ENCODE peak calls at places on chromosomes 13 and 19, in five cellular contexts. One of them, this sample, is unnamed. For H3K4me1, the result is how much of the 10 kb centered on the place peaks cover.

GRCh38 chr13:105048685-105049084 is 1486.8 kb downstream of the EFNB2 start:
- DNase-seq in IMR-90: no peak
- DNase-seq in NT2/D1: no peak
- DNase-seq in heart right ventricle: no peak
- DNase-seq in gastrocnemius medialis: no peak
- DNase-seq in this sample: no peak

GRCh38 chr13:92574499-92574898 is 652.1 kb upstream of the GPC6 start:
- DNase-seq in NT2/D1: no peak
- DNase-seq in gastrocnemius medialis: no peak
- DNase-seq in heart right ventricle: no peak
- DNase-seq in IMR-90: no peak
- DNase-seq in this sample: no peak

GRCh38 chr19:3275068-3275582 is 50.7 kb downstream of the CELF5 start:
- DNase-seq in IMR-90: no peak
- DNase-seq in heart right ventricle: no peak
- DNase-seq in NT2/D1: peak
- DNase-seq in gastrocnemius medialis: no peak
- DNase-seq in this sample: no peak

GRCh38 chr13:27018230-27018875 is 153.3 kb downstream of the USP12 start:
- DNase-seq in gastrocnemius medialis: no peak
- DNase-seq in IMR-90: no peak
- DNase-seq in NT2/D1: no peak
- DNase-seq in heart right ventricle: no peak
- DNase-seq in this sample: no peak

GRCh38 chr19:41501854-41502253 is 58.9 kb downstream of the ERICH4 start:
- DNase-seq in IMR-90: no peak
- DNase-seq in heart right ventricle: no peak
- DNase-seq in gastrocnemius medialis: no peak
- DNase-seq in NT2/D1: no peak
- DNase-seq in this sample: no peak

GRCh38 chr13:107258599-107259187 is 690.8 kb upstream of the ARGLU1 start:
- DNase-seq in gastrocnemius medialis: no peak
- DNase-seq in heart right ventricle: no peak
- DNase-seq in IMR-90: peak
- DNase-seq in NT2/D1: no peak
- DNase-seq in this sample: no peak

GRCh38 chr13:43493496-43494000 is 293.2 kb downstream of the ENOX1 start:
- DNase-seq in gastrocnemius medialis: no peak
- DNase-seq in NT2/D1: peak
- DNase-seq in heart right ventricle: no peak
- DNase-seq in IMR-90: no peak
- DNase-seq in this sample: no peak

GRCh38 chr19:996051-996838 is 4.0 kb upstream of the GRIN3B start:
- DNase-seq in NT2/D1: no peak
- DNase-seq in gastrocnemius medialis: no peak
- DNase-seq in heart right ventricle: no peak
- DNase-seq in IMR-90: peak
- DNase-seq in this sample: no peak

GRCh38 chr13:52686381-52686780 is 33.7 kb downstream of the SUGT1 start:
- DNase-seq in NT2/D1: no peak
- DNase-seq in gastrocnemius medialis: no peak
- DNase-seq in IMR-90: no peak
- DNase-seq in heart right ventricle: no peak
- DNase-seq in this sample: no peak

GRCh38 chr19:31586282-31586681 is 237.0 kb upstream of the TSHZ3 start:
- DNase-seq in heart right ventricle: no peak
- DNase-seq in NT2/D1: no peak
- DNase-seq in gastrocnemius medialis: no peak
- DNase-seq in IMR-90: peak
- DNase-seq in this sample: no peak

GRCh38 chr13:39603424-39603947 is 493 bp upstream of the LHFPL6 start:
- DNase-seq in heart right ventricle: no peak
- DNase-seq in NT2/D1: no peak
- DNase-seq in gastrocnemius medialis: no peak
- DNase-seq in IMR-90: peak
- DNase-seq in this sample: no peak

GRCh38 chr13:100130092-100130491 is 41.2 kb downstream of the PCCA start:
- DNase-seq in gastrocnemius medialis: no peak
- DNase-seq in NT2/D1: no peak
- DNase-seq in heart right ventricle: no peak
- DNase-seq in IMR-90: no peak
- DNase-seq in this sample: no peak

GRCh38 chr13:48244159-48244558 is 11.2 kb downstream of the ITM2B start:
- DNase-seq in IMR-90: no peak
- DNase-seq in NT2/D1: no peak
- DNase-seq in gastrocnemius medialis: no peak
- DNase-seq in heart right ventricle: no peak
- DNase-seq in this sample: no peak

GRCh38 chr19:6580313-6580712 is 10.6 kb downstream of the CD70 start:
- DNase-seq in heart right ventricle: no peak
- DNase-seq in NT2/D1: no peak
- DNase-seq in IMR-90: peak
- DNase-seq in gastrocnemius medialis: no peak
- DNase-seq in this sample: no peak

GRCh38 chr19:7699422-7700127 is 2.4 kb downstream of the FCER2 start:
- DNase-seq in gastrocnemius medialis: no peak
- DNase-seq in IMR-90: no peak
- DNase-seq in NT2/D1: no peak
- DNase-seq in heart right ventricle: no peak
- DNase-seq in this sample: no peak

GRCh38 chr19:50762554-50762953 is 7.7 kb upstream of the GPR32 start:
- DNase-seq in NT2/D1: no peak
- DNase-seq in heart right ventricle: no peak
- DNase-seq in IMR-90: no peak
- DNase-seq in gastrocnemius medialis: no peak
- DNase-seq in this sample: no peak

GRCh38 chr13:61531383-61532065 is 115.9 kb upstream of the PCDH20 start:
- DNase-seq in IMR-90: no peak
- DNase-seq in gastrocnemius medialis: no peak
- DNase-seq in heart right ventricle: no peak
- DNase-seq in NT2/D1: no peak
- DNase-seq in this sample: no peak

GRCh38 chr19:51742736-51743288 is 8.9 kb downstream of the FPR1 start:
- DNase-seq in NT2/D1: no peak
- DNase-seq in gastrocnemius medialis: no peak
- DNase-seq in IMR-90: no peak
- DNase-seq in heart right ventricle: no peak
- DNase-seq in this sample: no peak

GRCh38 chr19:29819986-29820385 is 8.2 kb downstream of the CCNE1 start:
- DNase-seq in NT2/D1: no peak
- DNase-seq in IMR-90: no peak
- DNase-seq in heart right ventricle: no peak
- DNase-seq in gastrocnemius medialis: no peak
- DNase-seq in this sample: no peak

GRCh38 chr13:31161583-31162150 is at the start of gene HSPH1:
- DNase-seq in IMR-90: peak
- DNase-seq in heart right ventricle: peak
- DNase-seq in gastrocnemius medialis: peak
- DNase-seq in NT2/D1: peak
- DNase-seq in this sample: peak

GRCh38 chr13:89239361-89240127 is 1568.4 kb downstream of the SLITRK5 start:
- DNase-seq in gastrocnemius medialis: no peak
- DNase-seq in heart right ventricle: no peak
- DNase-seq in IMR-90: no peak
- DNase-seq in NT2/D1: no peak
- DNase-seq in this sample: no peak

GRCh38 chr19:18420931-18421330 is 1.7 kb downstream of the SSBP4 start:
- DNase-seq in IMR-90: no peak
- DNase-seq in gastrocnemius medialis: no peak
- DNase-seq in heart right ventricle: no peak
- DNase-seq in NT2/D1: no peak
- DNase-seq in this sample: no peak

GRCh38 chr19:18418725-18419194 is 438 bp upstream of the SSBP4 start:
- DNase-seq in NT2/D1: no peak
- DNase-seq in IMR-90: no peak
- DNase-seq in heart right ventricle: no peak
- DNase-seq in gastrocnemius medialis: no peak
- DNase-seq in this sample: peak

GRCh38 chr19:18419195-18419698 is at the start of gene SSBP4:
- DNase-seq in IMR-90: peak
- DNase-seq in gastrocnemius medialis: no peak
- DNase-seq in heart right ventricle: peak
- DNase-seq in NT2/D1: no peak
- DNase-seq in this sample: peak

GRCh38 chr19:18421371-18421959 is 2.3 kb downstream of the SSBP4 start:
- DNase-seq in NT2/D1: no peak
- DNase-seq in IMR-90: no peak
- DNase-seq in gastrocnemius medialis: no peak
- DNase-seq in heart right ventricle: no peak
- DNase-seq in this sample: peak

DNA sequence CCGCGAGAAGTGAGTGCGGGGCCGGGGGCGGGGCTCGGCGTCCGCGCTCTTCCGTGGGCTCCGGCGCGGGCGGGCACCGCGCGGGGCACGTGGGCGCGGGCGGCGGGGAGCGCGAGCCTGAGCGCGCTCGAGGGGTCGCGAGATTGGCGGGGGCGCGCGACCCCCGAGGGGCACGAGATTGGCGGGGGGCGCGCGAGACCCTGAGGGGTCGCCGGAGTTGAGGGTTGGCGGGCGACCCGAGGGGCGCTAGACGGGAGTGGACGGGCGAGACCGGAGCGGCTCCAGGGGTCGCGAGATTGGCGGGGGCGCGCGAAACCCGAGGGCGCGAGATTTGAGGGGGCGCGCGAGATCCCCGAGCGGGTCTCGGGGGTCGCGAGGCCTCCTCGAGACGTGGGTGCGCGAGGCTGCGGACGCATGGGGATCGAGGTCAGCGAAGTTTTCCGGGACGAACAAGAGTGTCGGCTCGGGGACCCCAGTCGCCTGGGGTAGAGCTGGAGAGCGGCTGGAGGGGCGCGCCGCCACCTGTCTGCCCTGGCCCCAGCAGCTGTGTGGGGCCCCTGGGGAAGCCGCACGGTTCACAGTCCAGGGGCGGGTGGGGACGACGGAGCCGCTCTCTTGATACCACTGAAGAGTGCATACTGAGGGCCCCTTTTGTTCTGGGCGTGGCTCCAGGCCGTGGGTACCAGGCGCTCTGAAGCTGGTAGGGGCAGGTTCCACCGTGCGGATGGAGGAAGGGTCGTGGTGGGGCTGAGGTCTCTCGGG is 682 bp downstream of the SSBP4 start:
- DNase-seq in IMR-90: no peak
- DNase-seq in heart right ventricle: no peak
- DNase-seq in NT2/D1: no peak
- DNase-seq in gastrocnemius medialis: no peak
- DNase-seq in this sample: peak
- H3K4me1 ChIP-seq in IMR-90: under half
- H3K4me1 ChIP-seq in heart right ventricle: half or more
- H3K4me1 ChIP-seq in NT2/D1: under half
- H3K4me1 ChIP-seq in gastrocnemius medialis: half or more
- H3K4me1 ChIP-seq in this sample: half or more

DNA sequence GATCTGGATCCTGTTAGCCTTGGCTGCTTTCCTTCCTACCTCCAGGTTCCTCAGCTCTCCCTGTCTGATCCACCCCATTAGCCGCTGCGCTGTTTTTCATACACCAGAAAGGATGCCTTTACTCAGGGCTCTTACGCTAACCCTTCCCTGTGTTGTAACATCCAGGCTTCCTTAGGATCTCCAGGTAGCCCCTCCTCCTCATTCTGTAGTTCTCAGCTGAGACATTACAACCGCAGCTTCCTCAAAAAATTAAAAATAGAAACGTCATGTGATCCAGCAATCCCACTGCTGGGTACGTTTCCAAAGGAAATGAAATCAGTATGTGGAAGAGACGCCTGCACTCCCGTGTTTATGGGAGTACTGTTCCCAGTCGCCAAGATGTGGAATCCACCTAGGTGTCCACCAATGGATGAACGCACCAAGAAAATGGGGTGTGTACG is 18.4 kb upstream of the MYADM start:
- DNase-seq in NT2/D1: no peak
- DNase-seq in gastrocnemius medialis: no peak
- DNase-seq in heart right ventricle: no peak
- DNase-seq in IMR-90: peak
- DNase-seq in this sample: no peak
- H3K4me1 ChIP-seq in NT2/D1: under half
- H3K4me1 ChIP-seq in gastrocnemius medialis: under half
- H3K4me1 ChIP-seq in heart right ventricle: half or more
- H3K4me1 ChIP-seq in IMR-90: under half
- H3K4me1 ChIP-seq in this sample: under half

GRCh38 chr19:48964205-48965032 is 690 bp upstream of the FTL start:
- DNase-seq in gastrocnemius medialis: no peak
- DNase-seq in heart right ventricle: no peak
- DNase-seq in NT2/D1: no peak
- DNase-seq in IMR-90: peak
- DNase-seq in this sample: peak

GRCh38 chr19:48965806-48966540 is 864 bp downstream of the FTL start:
- DNase-seq in heart right ventricle: peak
- DNase-seq in IMR-90: peak
- DNase-seq in gastrocnemius medialis: peak
- DNase-seq in NT2/D1: no peak
- DNase-seq in this sample: peak

GRCh38 chr19:48963371-48964204 is 1.5 kb upstream of the FTL start:
- DNase-seq in gastrocnemius medialis: peak
- DNase-seq in NT2/D1: no peak
- DNase-seq in IMR-90: peak
- DNase-seq in heart right ventricle: peak
- DNase-seq in this sample: peak

GRCh38 chr19:48966541-48967345 is 1.6 kb downstream of the FTL start:
- DNase-seq in gastrocnemius medialis: no peak
- DNase-seq in heart right ventricle: no peak
- DNase-seq in IMR-90: no peak
- DNase-seq in NT2/D1: no peak
- DNase-seq in this sample: no peak

GRCh38 chr19:48965033-48965805 is at the start of gene FTL:
- DNase-seq in IMR-90: peak
- DNase-seq in NT2/D1: peak
- DNase-seq in gastrocnemius medialis: peak
- DNase-seq in heart right ventricle: peak
- DNase-seq in this sample: peak
- H3K4me1 ChIP-seq in IMR-90: under half
- H3K4me1 ChIP-seq in NT2/D1: under half
- H3K4me1 ChIP-seq in gastrocnemius medialis: under half
- H3K4me1 ChIP-seq in heart right ventricle: half or more
- H3K4me1 ChIP-seq in this sample: under half

DNA sequence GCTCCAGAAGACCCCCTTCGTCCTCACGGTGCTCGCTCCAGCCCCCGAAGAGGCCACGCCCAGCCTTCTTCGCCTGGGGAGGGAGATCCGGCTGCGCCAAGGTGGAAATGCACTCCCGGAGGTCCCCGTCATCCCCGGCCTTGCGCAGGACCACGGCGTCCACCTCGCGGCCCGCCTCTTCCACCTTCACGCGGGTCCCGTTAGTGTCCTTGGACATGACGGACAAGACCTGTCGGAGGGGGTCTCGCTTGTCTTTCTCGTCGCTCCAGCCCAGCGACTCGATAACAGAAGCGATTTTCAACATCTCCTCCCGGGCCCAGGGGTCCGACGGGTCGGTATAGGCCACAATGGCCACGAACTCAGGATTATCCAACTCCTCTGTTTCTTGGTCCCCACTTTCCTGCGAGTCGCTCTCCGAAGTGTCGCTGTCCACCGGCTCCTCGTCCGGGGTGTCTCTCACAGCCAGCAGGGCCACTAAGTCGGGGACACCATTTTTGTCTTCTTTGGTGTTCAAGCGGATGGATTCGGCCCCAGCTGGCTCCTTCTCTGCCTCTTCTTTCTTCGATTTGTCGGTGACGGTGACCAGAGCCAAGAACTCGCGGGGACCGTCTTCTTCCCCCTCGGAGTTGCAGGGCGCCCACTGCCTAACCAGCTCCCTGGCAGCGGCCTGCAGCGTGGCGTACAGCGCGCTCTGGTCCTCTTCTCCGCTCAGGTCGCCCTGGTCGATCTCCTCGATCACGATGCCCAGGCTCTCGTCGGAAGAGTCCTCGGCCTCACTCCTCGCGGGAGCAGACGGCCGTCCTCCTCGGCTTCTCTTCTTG is 1.3 kb downstream of the PNMA8B start:
- DNase-seq in gastrocnemius medialis: no peak
- DNase-seq in IMR-90: no peak
- DNase-seq in NT2/D1: no peak
- DNase-seq in heart right ventricle: peak
- DNase-seq in this sample: no peak
- H3K4me1 ChIP-seq in gastrocnemius medialis: under half
- H3K4me1 ChIP-seq in IMR-90: under half
- H3K4me1 ChIP-seq in NT2/D1: under half
- H3K4me1 ChIP-seq in heart right ventricle: under half
- H3K4me1 ChIP-seq in this sample: under half

This sample was measured in tibial artery.